ENCODE peak calls at places on chromosomes 7 and 10, in seven cellular contexts. G, I, T, E, A, K and R are unnamed samples.

GRCh38 chr7:157490465-157490912 is 153.7 kb downstream of the DNAJB6 start:
- DNase-seq in K (peak; percentile 89), G (peak; percentile 52), T (peak; percentile 41), I (peak; percentile 86), A (peak; percentile 64), E (no peak), R (peak; percentile 95)

GRCh38 chr7:150737265-150738055 is at the start of gene GIMAP5:
- DNase-seq in G (no peak), E (no peak), I (peak; percentile 79), A (no peak), K (no peak), T (no peak), R (no peak)

GRCh38 chr7:12699299-12699698 is 11.9 kb downstream of the ARL4A start:
- DNase-seq in I (no peak), T (no peak), G (no peak), A (no peak), E (no peak), K (no peak), R (no peak)

GRCh38 chr7:142355328-142355727 is 97.5 kb upstream of the PRSS58 start:
- DNase-seq in G (peak; percentile 18), I (no peak), T (no peak), K (no peak), A (no peak), E (no peak), R (peak; percentile 75)

GRCh38 chr7:26329520-26330269 is 38.0 kb downstream of the SNX10 start:
- DNase-seq in G (no peak), K (no peak), A (no peak), T (no peak), I (no peak), E (peak; percentile 24), R (no peak)

GRCh38 chr10:5518143-5518542 is 6.6 kb upstream of the CALML3 start:
- DNase-seq in K (no peak), I (no peak), E (no peak), G (no peak), T (peak; percentile 73), A (no peak), R (peak; percentile 35)

GRCh38 chr10:6674282-6674681 is 94.2 kb upstream of the PRKCQ start:
- DNase-seq in K (no peak), T (no peak), I (no peak), G (peak; percentile 25), A (no peak), E (no peak), R (no peak)

GRCh38 chr7:10299384-10299783 is 674.3 kb upstream of the PHF14 start:
- DNase-seq in A (no peak), E (no peak), T (no peak), K (no peak), G (no peak), I (no peak), R (no peak)

GRCh38 chr10:69911571-69912528 is 110.1 kb downstream of the COL13A1 start:
- DNase-seq in E (no peak), I (no peak), G (peak; percentile 39), K (no peak), A (no peak), T (no peak), R (no peak)

GRCh38 chr10:124916098-124916584 is 25.8 kb upstream of the ZRANB1 start:
- DNase-seq in G (peak; percentile 33), K (peak; percentile 9), T (peak; percentile 34), E (no peak), I (no peak), A (no peak), R (peak; percentile 2)

GRCh38 chr10:89476676-89477075 is 58.7 kb downstream of the SLC16A12 start:
- DNase-seq in I (no peak), T (no peak), G (no peak), E (peak; percentile 18), K (peak; percentile 91), A (no peak), R (no peak)

GRCh38 chr10:94420998-94421397 is 18.7 kb downstream of the TBC1D12 start:
- DNase-seq in G (no peak), I (no peak), K (no peak), A (no peak), E (no peak), T (no peak), R (no peak)

GRCh38 chr7:148865283-148865682 is 18.8 kb downstream of the EZH2 start:
- DNase-seq in T (no peak), I (no peak), K (no peak), E (no peak), A (no peak), G (no peak), R (peak; percentile 22)

GRCh38 chr10:5692476-5693358 is 8.1 kb downstream of the TASOR2 start:
- DNase-seq in T (peak; percentile 45), G (peak; percentile 45), E (peak; percentile 40), K (no peak), I (peak; percentile 75), A (no peak), R (no peak)

GRCh38 chr10:117736655-117737054 is 194.1 kb downstream of the EMX2 start:
- DNase-seq in A (peak; percentile 21), I (no peak), G (no peak), K (peak; percentile 9), T (peak; percentile 35), E (no peak), R (peak; percentile 62)

GRCh38 chr7:24885716-24886115 is 94.3 kb downstream of the OSBPL3 start:
- DNase-seq in G (no peak), K (no peak), T (no peak), A (no peak), E (no peak), I (no peak), R (no peak)

GRCh38 chr7:64463636-64464375 is 99.1 kb downstream of the ZNF680 start:
- DNase-seq in K (no peak), G (peak; percentile 22), T (peak; percentile 0), I (peak; percentile 44), A (no peak), E (peak; percentile 74), R (peak; percentile 2)

GRCh38 chr10:103763374-103764202 is 91.8 kb downstream of the SH3PXD2A start:
- DNase-seq in K (peak; percentile 45), E (no peak), A (no peak), I (peak; percentile 71), T (no peak), G (peak; percentile 20), R (no peak)